ENCODE peak calls at places on chromosomes 2 and 18, in nine cellular contexts. X is GM06990, W is cardiac muscle cell, S is right lobe of liver, J is Peyer's patch, K is heart right ventricle, A is colonic mucosa, O is transverse colon, F is MM.1S. Z is an unnamed sample.

GRCh38 chr2:117523842-117524241 is 290.6 kb upstream of the DDX18 start:
- DNase-seq in X (no peak), W (no peak), S (no peak), F (no peak), J (no peak), A (no peak), O (no peak), K (no peak), Z (no peak)

GRCh38 chr2:144237845-144238637 is 281.9 kb downstream of the ZEB2 start:
- DNase-seq in W (peak; percentile 3), S (no peak), O (no peak), A (no peak), X (no peak), F (no peak), J (no peak), K (no peak), Z (no peak)

GRCh38 chr2:55862269-55862668 is 61.3 kb downstream of the EFEMP1 start:
- DNase-seq in K (no peak), J (no peak), X (no peak), O (no peak), A (no peak), F (no peak), W (peak; percentile 99), S (no peak), Z (peak; percentile 93)

GRCh38 chr2:201656102-201656501 is 12.8 kb upstream of the TMEM237 start:
- DNase-seq in K (no peak), J (no peak), A (no peak), S (no peak), O (no peak), F (no peak), W (no peak), X (no peak), Z (no peak)

GRCh38 chr2:200677721-200678532 is 92.1 kb downstream of the AOX1 start:
- DNase-seq in X (no peak), S (no peak), J (no peak), O (no peak), W (peak; percentile 91), A (no peak), F (no peak), K (no peak), Z (no peak)

GRCh38 chr2:195367713-195368529 is 289.1 kb upstream of the SLC39A10 start:
- DNase-seq in A (no peak), J (no peak), K (no peak), O (no peak), S (no peak), F (no peak), X (no peak), W (no peak), Z (no peak)

GRCh38 chr2:170932166-170932565 is 3.1 kb downstream of the GORASP2 start:
- DNase-seq in A (no peak), J (no peak), W (no peak), K (no peak), S (no peak), X (no peak), F (no peak), O (no peak), Z (no peak)

GRCh38 chr2:71938659-71939587 is 208.7 kb downstream of the CYP26B1 start:
- DNase-seq in S (no peak), X (no peak), F (no peak), A (no peak), K (no peak), J (no peak), W (no peak), O (peak; percentile 4), Z (no peak)

GRCh38 chr2:15846626-15847025 is 93.7 kb upstream of the MYCN start:
- DNase-seq in A (no peak), K (no peak), O (no peak), J (no peak), S (no peak), F (no peak), W (no peak), X (no peak), Z (no peak)

GRCh38 chr2:171046056-171046560 is 114.6 kb downstream of the TLK1 start:
- DNase-seq in J (no peak), W (no peak), F (no peak), A (no peak), S (no peak), K (no peak), O (no peak), X (no peak), Z (no peak)

GRCh38 chr18:28287146-28287545 is 110.2 kb upstream of the CDH2 start:
- DNase-seq in K (no peak), O (no peak), W (no peak), X (no peak), A (no peak), S (no peak), J (no peak), F (no peak), Z (no peak)

GRCh38 chr18:13003466-13003896 is 12.3 kb downstream of the CEP192 start:
- DNase-seq in S (no peak), O (no peak), X (no peak), J (peak; percentile 51), W (peak; percentile 87), K (no peak), A (peak; percentile 24), F (peak; percentile 21), Z (peak; percentile 78)

GRCh38 chr2:127006962-127007361 is 100.0 kb downstream of the BIN1 start:
- DNase-seq in K (no peak), A (no peak), F (no peak), W (no peak), O (no peak), X (no peak), S (no peak), J (no peak), Z (no peak)

GRCh38 chr2:172995323-172996244 is 80.1 kb upstream of the MAP3K20 start:
- DNase-seq in O (peak; percentile 15), K (peak; percentile 16), W (peak; percentile 96), X (no peak), F (no peak), A (no peak), S (no peak), J (no peak), Z (peak; percentile 93)

GRCh38 chr2:231528636-231529030 is 1.6 kb downstream of the NMUR1 start:
- DNase-seq in J (no peak), O (no peak), W (no peak), X (no peak), A (no peak), F (no peak), S (no peak), K (no peak), Z (no peak)

DNA sequence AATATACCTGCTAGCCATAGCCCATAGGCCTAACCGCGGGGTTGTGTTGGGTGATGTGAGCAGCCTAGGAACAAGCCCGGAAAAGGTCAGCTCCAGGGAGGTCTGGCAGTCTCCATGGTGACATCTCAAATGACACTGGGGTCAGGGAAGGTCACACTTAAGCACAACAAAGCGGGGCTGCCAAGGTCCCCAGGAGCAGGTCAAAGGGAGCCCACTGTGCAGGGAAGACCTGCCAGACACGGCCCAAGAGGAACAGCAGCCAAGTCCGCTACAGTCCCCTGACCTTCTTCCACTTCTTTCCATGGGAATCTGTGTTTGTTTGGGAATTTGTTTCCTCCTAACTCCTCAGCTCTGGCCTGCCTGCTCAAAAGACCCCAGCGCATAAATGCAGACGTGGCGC is 232.1 kb upstream of the COPS8 start:
- DNase-seq in J (no peak), F (no peak), K (peak; percentile 25), O (no peak), A (no peak), X (no peak), W (no peak), S (peak; percentile 54), Z (no peak)
- TF ChIP-seq CTCF in J (no peak), F (no peak), K (no peak), O (no peak), A (no peak), X (no peak), W (no peak), S (no peak), Z (no peak)

GRCh38 chr18:36535202-36535935 is 237.9 kb downstream of the FHOD3 start:
- DNase-seq in J (no peak), K (no peak), S (no peak), F (no peak), W (no peak), A (no peak), X (no peak), O (no peak), Z (no peak)
- H3K27me3 ChIP-seq in J (no peaks in the 10 kb centered on the region), K (no peaks in the 10 kb centered on the region), S (no peaks in the 10 kb centered on the region), F (no peaks in the 10 kb centered on the region), W (no peaks in the 10 kb centered on the region), A (no peaks in the 10 kb centered on the region), X (no peaks in the 10 kb centered on the region), O (no peaks in the 10 kb centered on the region), Z (no peaks in the 10 kb centered on the region)

GRCh38 chr2:219507555-219508443 is 6.5 kb upstream of the ASIC4 start:
- DNase-seq in J (no peak), F (no peak), K (no peak), O (no peak), A (no peak), S (no peak), X (no peak), W (peak; percentile 9), Z (no peak)
- H3K4me3 ChIP-seq in J (no peak overlapping the region), F (no peak overlapping the region), K (no peak overlapping the region), O (no peak overlapping the region), A (no peak overlapping the region), S (no peak overlapping the region), X (no peak overlapping the region), W (no peak overlapping the region), Z (no peak overlapping the region)

GRCh38 chr2:152094014-152094413 is 4.8 kb downstream of the CACNB4 start:
- DNase-seq in A (no peak), O (no peak), W (no peak), J (no peak), S (no peak), X (no peak), F (no peak), K (no peak), Z (no peak)

GRCh38 chr2:152099655-152100050 is 809 bp upstream of the CACNB4 start:
- DNase-seq in F (no peak), X (no peak), O (no peak), J (no peak), S (no peak), W (no peak), A (no peak), K (no peak), Z (no peak)

GRCh38 chr2:152098798-152099654 is at the start of gene CACNB4:
- DNase-seq in X (peak; percentile 62), S (no peak), W (peak; percentile 17), K (peak; percentile 21), F (no peak), J (no peak), O (no peak), A (peak; percentile 20), Z (no peak)

GRCh38 chr2:152098033-152098797 is 629 bp downstream of the CACNB4 start:
- DNase-seq in A (peak; percentile 25), F (no peak), J (no peak), X (peak; percentile 36), W (peak; percentile 14), S (no peak), O (peak; percentile 19), K (peak; percentile 29), Z (no peak)

DNA sequence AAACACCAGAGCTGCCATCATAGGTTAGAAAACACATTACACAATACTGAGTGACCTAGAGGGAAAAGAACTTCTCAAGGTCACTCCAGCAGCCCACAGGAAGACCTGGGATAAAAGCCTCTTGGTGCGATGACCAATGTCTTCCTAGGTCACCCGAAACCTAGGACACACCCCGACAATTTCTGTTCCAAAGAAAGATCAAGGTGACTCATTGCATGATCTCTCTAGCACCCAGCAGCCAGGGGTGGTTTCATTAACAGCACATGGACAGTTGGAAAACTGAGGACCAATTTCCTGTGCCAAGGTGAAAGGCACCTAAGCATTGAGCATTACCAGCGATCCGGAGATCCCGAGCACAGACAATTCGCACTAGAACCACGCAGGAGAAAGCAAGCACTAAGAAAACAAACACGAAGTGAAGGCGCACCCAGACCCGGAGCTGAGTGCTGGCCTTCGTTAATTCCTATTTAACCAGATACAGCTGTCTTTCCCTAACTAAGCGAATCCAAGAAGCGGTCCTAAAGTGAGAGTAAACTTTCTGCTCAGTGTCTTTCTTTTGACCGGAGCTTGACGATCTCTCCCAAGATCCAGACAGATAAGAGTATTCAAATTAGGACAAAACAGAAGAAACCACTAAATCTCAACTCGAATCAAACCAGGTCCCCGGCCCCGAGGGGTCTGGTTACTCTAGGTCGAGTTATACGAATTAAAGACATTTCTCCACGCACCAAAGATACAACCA is 1.4 kb downstream of the CACNB4 start:
- DNase-seq in X (no peak), J (no peak), F (no peak), A (no peak), O (no peak), S (no peak), K (no peak), W (peak; percentile 30), Z (peak; percentile 68)
- TF ChIP-seq CTCF in X (no peak), J (no peak), F (no peak), A (no peak), O (no peak), S (no peak), K (no peak), W (no peak), Z (no peak)